ENCODE peak calls at places on chromosomes 6 and 20, in nine cellular contexts. N, V, L, P, D, W, U, J and F are unnamed samples.

GRCh38 chr6:140371360-140371870 is 997.0 kb upstream of the CITED2 start:
- DNase-seq in N (no peak), V (no peak), L (no peak), P (no peak), D (no peak), W (no peak), U (no peak), J (no peak), F (no peak)

GRCh38 chr20:59820204-59821041 is 113.0 kb downstream of the SYCP2 start:
- DNase-seq in N (peak; percentile 77), V (no peak), L (no peak), P (no peak), D (no peak), W (peak; percentile 34), U (peak; percentile 26), J (no peak), F (no peak)

GRCh38 chr6:34491091-34491430 is 25.2 kb downstream of the PACSIN1 start:
- DNase-seq in N (peak; percentile 21), V (no peak), L (no peak), P (no peak), D (no peak), W (peak; percentile 41), U (peak; percentile 28), J (no peak), F (no peak)

GRCh38 chr20:286508-286907 is 4.0 kb downstream of the C20orf96 start:
- DNase-seq in N (no peak), V (no peak), L (no peak), P (no peak), D (no peak), W (no peak), U (no peak), J (no peak), F (no peak)

GRCh38 chr6:34301408-34301807 is 52.6 kb upstream of the SMIM29 start:
- DNase-seq in N (no peak), V (no peak), L (no peak), P (peak; percentile 57), D (no peak), W (no peak), U (no peak), J (no peak), F (no peak)

GRCh38 chr6:130307752-130308361 is 58.0 kb upstream of the TMEM200A start:
- DNase-seq in N (no peak), V (no peak), L (no peak), P (peak; percentile 41), D (no peak), W (no peak), U (no peak), J (no peak), F (no peak)

GRCh38 chr6:146200136-146200708 is 171.4 kb downstream of the GRM1 start:
- DNase-seq in N (peak; percentile 5), V (no peak), L (no peak), P (no peak), D (no peak), W (no peak), U (peak; percentile 33), J (no peak), F (no peak)

GRCh38 chr6:109609737-109610136 is 81.3 kb downstream of the AK9 start:
- DNase-seq in N (no peak), V (no peak), L (no peak), P (no peak), D (no peak), W (no peak), U (no peak), J (no peak), F (no peak)

GRCh38 chr20:4099905-4100675 is 84.7 kb upstream of the RNF24 start:
- DNase-seq in N (no peak), V (no peak), L (no peak), P (no peak), D (no peak), W (no peak), U (no peak), J (no peak), F (no peak)

GRCh38 chr6:80165143-80165542 is 58.7 kb downstream of the BCKDHB start:
- DNase-seq in N (no peak), V (no peak), L (peak; percentile 73), P (no peak), D (no peak), W (no peak), U (no peak), J (peak; percentile 21), F (no peak)

GRCh38 chr6:119147101-119148053 is 68.9 kb upstream of the FAM184A start:
- DNase-seq in N (no peak), V (peak; percentile 28), L (peak; percentile 89), P (peak; percentile 85), D (no peak), W (no peak), U (no peak), J (peak; percentile 66), F (no peak)

GRCh38 chr6:157770946-157771345 is 52.1 kb upstream of the SNX9 start:
- DNase-seq in N (no peak), V (no peak), L (no peak), P (no peak), D (no peak), W (no peak), U (no peak), J (no peak), F (no peak)

GRCh38 chr6:159469449-159469848 is 223.6 kb downstream of the SOD2 start:
- DNase-seq in N (no peak), V (no peak), L (no peak), P (no peak), D (no peak), W (no peak), U (no peak), J (no peak), F (no peak)

GRCh38 chr6:136059308-136059707 is 190.8 kb downstream of the MTFR2 start:
- DNase-seq in N (no peak), V (no peak), L (no peak), P (no peak), D (no peak), W (no peak), U (no peak), J (no peak), F (no peak)

GRCh38 chr20:56442381-56443365 is 25.8 kb upstream of the RTF2 start:
- DNase-seq in N (no peak), V (no peak), L (no peak), P (no peak), D (no peak), W (no peak), U (no peak), J (no peak), F (no peak)

GRCh38 chr20:60237981-60238380 is 279.8 kb downstream of the CDH26 start:
- DNase-seq in N (no peak), V (no peak), L (no peak), P (no peak), D (no peak), W (no peak), U (no peak), J (no peak), F (no peak)

GRCh38 chr6:155524249-155524651 is 68.6 kb upstream of the NOX3 start:
- DNase-seq in N (peak; percentile 20), V (no peak), L (no peak), P (no peak), D (no peak), W (no peak), U (no peak), J (no peak), F (no peak)

GRCh38 chr20:47618479-47618878 is 116.8 kb downstream of the NCOA3 start:
- DNase-seq in N (no peak), V (no peak), L (no peak), P (no peak), D (no peak), W (no peak), U (no peak), J (no peak), F (no peak)

GRCh38 chr6:1884313-1884712 is 274.6 kb downstream of the FOXC1 start:
- DNase-seq in N (no peak), V (no peak), L (no peak), P (no peak), D (no peak), W (no peak), U (no peak), J (no peak), F (no peak)

GRCh38 chr20:12722096-12722495 is 286.7 kb upstream of the SPTLC3 start:
- DNase-seq in N (no peak), V (no peak), L (no peak), P (no peak), D (no peak), W (no peak), U (no peak), J (no peak), F (no peak)

GRCh38 chr20:32447136-32448027 is 89.3 kb downstream of the ASXL1 start:
- DNase-seq in N (no peak), V (no peak), L (no peak), P (no peak), D (no peak), W (peak; percentile 69), U (no peak), J (no peak), F (no peak)

GRCh38 chr6:26284537-26285142 is 80.4 kb upstream of the BTN3A2 start:
- DNase-seq in N (no peak), V (peak; percentile 47), L (peak; percentile 77), P (peak; percentile 31), D (no peak), W (peak; percentile 92), U (peak; percentile 47), J (peak; percentile 67), F (no peak)

GRCh38 chr6:105384004-105384403 is 18.9 kb downstream of the PREP start:
- DNase-seq in N (no peak), V (no peak), L (no peak), P (no peak), D (no peak), W (no peak), U (no peak), J (no peak), F (no peak)

GRCh38 chr20:21719592-21720214 is 14.2 kb downstream of the PAX1 start:
- DNase-seq in N (peak; percentile 65), V (no peak), L (peak; percentile 79), P (peak; percentile 70), D (no peak), W (no peak), U (peak; percentile 73), J (peak; percentile 26), F (no peak)

GRCh38 chr6:148689168-148689567 is 57.7 kb upstream of the UST start:
- DNase-seq in N (no peak), V (no peak), L (no peak), P (no peak), D (no peak), W (no peak), U (no peak), J (no peak), F (no peak)

GRCh38 chr20:61953789-61954125 is 111.9 kb downstream of the TAF4 start:
- DNase-seq in N (peak; percentile 96), V (no peak), L (no peak), P (no peak), D (no peak), W (no peak), U (peak; percentile 10), J (no peak), F (no peak)

GRCh38 chr6:119566546-119567263 is 217.1 kb upstream of the MAN1A1 start:
- DNase-seq in N (no peak), V (no peak), L (no peak), P (no peak), D (no peak), W (no peak), U (no peak), J (no peak), F (no peak)

GRCh38 chr20:63642518-63643247 is 10.5 kb downstream of the STMN3 start:
- DNase-seq in N (no peak), V (no peak), L (peak; percentile 41), P (no peak), D (no peak), W (peak; percentile 91), U (no peak), J (no peak), F (no peak)

GRCh38 chr6:39707962-39708683 is 17.1 kb downstream of the KIF6 start:
- DNase-seq in N (no peak), V (no peak), L (no peak), P (peak; percentile 57), D (no peak), W (no peak), U (no peak), J (no peak), F (no peak)

GRCh38 chr6:13528777-13529343 is 41.5 kb upstream of the GFOD1 start:
- DNase-seq in N (no peak), V (no peak), L (no peak), P (no peak), D (no peak), W (no peak), U (peak; percentile 21), J (no peak), F (no peak)